ENCODE peak calls at places on chromosome 16, in six cellular contexts. C, A, N, S, Z and U are unnamed samples.

GRCh38 chr16:27911486-27911885 is 152.0 kb downstream of the GSG1L start:
- DNase-seq in C (no peak), A (no peak), N (no peak), S (no peak), Z (no peak), U (no peak)

GRCh38 chr16:89035698-89036570 is 57.7 kb upstream of the ACSF3 start:
- DNase-seq in C (no peak), A (no peak), N (no peak), S (no peak), Z (no peak), U (no peak)

GRCh38 chr16:17204248-17205043 is 266.3 kb downstream of the XYLT1 start:
- DNase-seq in C (no peak), A (no peak), N (no peak), S (no peak), Z (no peak), U (no peak)

GRCh38 chr16:89320717-89321501 is 103.4 kb downstream of the ZNF778 start:
- DNase-seq in C (no peak), A (peak), N (no peak), S (no peak), Z (no peak), U (no peak)

GRCh38 chr16:49952386-49952785 is 72.6 kb upstream of the CNEP1R1 start:
- DNase-seq in C (no peak), A (no peak), N (no peak), S (no peak), Z (no peak), U (no peak)

GRCh38 chr16:84471966-84472365 is 32.5 kb downstream of the MEAK7 start:
- DNase-seq in C (no peak), A (no peak), N (no peak), S (no peak), Z (no peak), U (no peak)

GRCh38 chr16:30984669-30985400 is at the start of gene HSD3B7:
- DNase-seq in C (no peak), A (peak), N (peak), S (peak), Z (peak), U (peak)

GRCh38 chr16:57357330-57358151 is 1.0 kb upstream of the CCL22 start:
- DNase-seq in C (peak), A (no peak), N (peak), S (no peak), Z (no peak), U (no peak)

GRCh38 chr16:22955461-22956145 is 141.6 kb downstream of the HS3ST2 start:
- DNase-seq in C (no peak), A (no peak), N (no peak), S (no peak), Z (peak), U (no peak)

GRCh38 chr16:48909231-48909630 is 299.3 kb upstream of the N4BP1 start:
- DNase-seq in C (no peak), A (no peak), N (no peak), S (no peak), Z (no peak), U (no peak)

GRCh38 chr16:19014456-19014855 is 30.7 kb downstream of the TMC7 start:
- DNase-seq in C (no peak), A (no peak), N (peak), S (no peak), Z (no peak), U (peak)

GRCh38 chr16:71399801-71400563 is 41.5 kb downstream of the CALB2 start:
- DNase-seq in C (no peak), A (no peak), N (no peak), S (no peak), Z (no peak), U (no peak)

GRCh38 chr16:13083687-13084086 is 182.3 kb downstream of the SHISA9 start:
- DNase-seq in C (no peak), A (no peak), N (no peak), S (no peak), Z (no peak), U (no peak)

GRCh38 chr16:50201784-50202183 is 48.7 kb downstream of the TENT4B start:
- DNase-seq in C (no peak), A (no peak), N (no peak), S (no peak), Z (no peak), U (no peak)

GRCh38 chr16:77531741-77532140 is 96.9 kb upstream of the ADAMTS18 start:
- DNase-seq in C (no peak), A (no peak), N (no peak), S (no peak), Z (no peak), U (no peak)

GRCh38 chr16:80583466-80583865 is 42.7 kb downstream of the DYNLRB2 start:
- DNase-seq in C (no peak), A (no peak), N (no peak), S (no peak), Z (no peak), U (no peak)

GRCh38 chr16:48361540-48361939 is 23.7 kb downstream of the SIAH1 start:
- DNase-seq in C (no peak), A (no peak), N (no peak), S (no peak), Z (no peak), U (no peak)

GRCh38 chr16:1763521-1764511 is 7.5 kb downstream of the NME3 start:
- DNase-seq in C (no peak), A (peak), N (no peak), S (peak), Z (peak), U (no peak)

GRCh38 chr16:629289-630023 is 1.3 kb upstream of the WFIKKN1 start:
- DNase-seq in C (no peak), A (peak), N (peak), S (no peak), Z (peak), U (no peak)

GRCh38 chr16:12120331-12120981 is 143.9 kb downstream of the SNX29 start:
- DNase-seq in C (no peak), A (no peak), N (no peak), S (no peak), Z (no peak), U (no peak)

GRCh38 chr16:19116711-19117449 is 3.1 kb downstream of the ITPRIPL2 start:
- DNase-seq in C (no peak), A (no peak), N (no peak), S (no peak), Z (no peak), U (no peak)

GRCh38 chr16:87832759-87833502 is 36.4 kb downstream of the SLC7A5 start:
- DNase-seq in C (no peak), A (no peak), N (no peak), S (no peak), Z (no peak), U (peak)

GRCh38 chr16:9139965-9140364 is 48.5 kb downstream of the HAPSTR1 start:
- DNase-seq in C (no peak), A (peak), N (peak), S (no peak), Z (peak), U (peak)

GRCh38 chr16:8120001-8120400 is 470.3 kb downstream of the TMEM114 start:
- DNase-seq in C (no peak), A (no peak), N (no peak), S (no peak), Z (no peak), U (no peak)

GRCh38 chr16:73066927-73067670 is 19.2 kb upstream of the ZFHX3 start:
- DNase-seq in C (no peak), A (no peak), N (no peak), S (no peak), Z (no peak), U (no peak)

GRCh38 chr16:77594798-77595625 is 127.3 kb upstream of the NUDT7 start:
- DNase-seq in C (no peak), A (no peak), N (no peak), S (no peak), Z (no peak), U (no peak)

GRCh38 chr16:86214326-86215232 is 295.7 kb upstream of the FOXF1 start:
- DNase-seq in C (no peak), A (no peak), N (no peak), S (no peak), Z (no peak), U (no peak)

GRCh38 chr16:78045865-78046581 is 23.7 kb downstream of the CLEC3A start:
- DNase-seq in C (no peak), A (peak), N (peak), S (peak), Z (peak), U (peak)

GRCh38 chr16:75053791-75054555 is 55.1 kb downstream of the ZNRF1 start:
- DNase-seq in C (no peak), A (no peak), N (peak), S (no peak), Z (peak), U (peak)

GRCh38 chr16:84085774-84086173 is 31.0 kb downstream of the MBTPS1 start:
- DNase-seq in C (no peak), A (no peak), N (no peak), S (no peak), Z (no peak), U (peak)

GRCh38 chr16:31177136-31177535 is 2.8 kb upstream of the FUS start:
- DNase-seq in C (no peak), A (no peak), N (no peak), S (no peak), Z (no peak), U (peak)

GRCh38 chr16:3113765-3114479 is 1.5 kb downstream of the ZNF205 start:
- DNase-seq in C (no peak), A (peak), N (no peak), S (no peak), Z (peak), U (no peak)

GRCh38 chr16:50021509-50021908 is 3.5 kb upstream of the CNEP1R1 start:
- DNase-seq in C (no peak), A (no peak), N (peak), S (no peak), Z (no peak), U (peak)

GRCh38 chr16:82643136-82643535 is 16.4 kb downstream of the CDH13 start:
- DNase-seq in C (no peak), A (no peak), N (no peak), S (no peak), Z (no peak), U (no peak)
- TF ChIP-seq GABPA in C (no peak), A (no peak), N (no peak), S (no peak), Z (no peak), U (no peak)

GRCh38 chr16:20517149-20517548 is 59.0 kb downstream of the ACSM2B start:
- DNase-seq in C (no peak), A (no peak), N (no peak), S (no peak), Z (no peak), U (no peak)
- TF ChIP-seq GABPA in C (no peak), A (no peak), N (no peak), S (no peak), Z (no peak), U (no peak)

DNA sequence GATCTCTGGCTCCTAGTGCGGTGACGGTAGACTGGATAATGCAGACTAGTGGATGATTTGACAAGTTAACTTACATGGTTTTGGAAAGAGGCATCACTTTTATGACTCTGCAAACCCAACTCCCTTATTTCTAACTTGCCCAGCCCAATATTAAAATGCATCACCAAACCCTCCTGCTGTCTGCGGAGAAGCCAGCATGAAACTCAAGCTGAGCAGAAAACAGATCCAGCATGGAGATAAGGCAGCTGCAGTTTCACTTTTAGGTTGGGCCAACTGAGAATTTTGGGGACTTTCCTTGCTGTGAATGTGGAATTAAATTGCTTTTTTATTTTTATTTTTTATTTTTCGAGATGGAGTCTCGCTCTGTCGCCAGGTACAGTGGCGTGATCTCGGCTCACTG is 27.8 kb downstream of the CDH1 start:
- DNase-seq in C (no peak), A (no peak), N (no peak), S (no peak), Z (no peak), U (no peak)
- TF ChIP-seq GABPA in C (no peak), A (no peak), N (no peak), S (no peak), Z (no peak), U (no peak)

DNA sequence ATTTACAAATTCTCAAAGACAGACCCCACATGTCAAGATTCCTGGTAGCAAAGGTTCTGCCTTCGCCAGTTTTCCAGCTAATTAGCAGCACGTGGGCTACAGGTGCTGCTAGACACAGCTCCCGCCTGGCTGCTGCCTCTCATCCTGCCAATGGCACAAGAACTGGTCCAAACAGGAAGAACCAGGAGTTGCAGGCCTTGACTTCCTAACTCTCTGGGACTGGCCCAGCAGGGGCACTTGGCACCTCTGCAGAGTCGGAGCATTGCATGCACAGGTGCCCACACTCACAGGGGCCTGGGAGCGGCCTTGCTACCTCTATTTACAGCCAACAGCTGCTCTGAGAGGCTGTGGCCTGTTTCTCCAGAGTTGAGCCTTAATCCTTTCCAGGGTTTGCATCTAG is 39.6 kb downstream of the TK2 start:
- DNase-seq in C (no peak), A (no peak), N (no peak), S (no peak), Z (no peak), U (no peak)
- TF ChIP-seq GABPA in C (no peak), A (no peak), N (no peak), S (no peak), Z (no peak), U (no peak)

DNA sequence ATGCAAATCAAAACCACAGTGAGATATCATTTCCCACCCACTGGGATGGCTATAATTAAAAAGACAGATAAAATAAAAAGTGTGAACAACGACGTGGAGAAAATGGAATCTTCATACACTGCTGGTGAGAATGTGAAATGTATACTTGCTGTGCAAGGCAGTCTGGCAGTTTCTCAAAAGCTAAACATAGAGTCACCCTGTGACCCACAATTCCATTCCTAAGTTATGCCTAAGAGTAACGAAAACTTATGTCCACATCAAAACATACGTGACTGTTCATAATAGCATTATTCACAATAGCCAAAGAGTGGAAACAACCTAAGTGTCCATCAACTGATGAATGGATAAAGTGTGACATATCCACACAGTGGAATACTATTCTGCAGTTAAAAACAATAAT is 38.1 kb upstream of the VPS4A start:
- DNase-seq in C (no peak), A (no peak), N (no peak), S (no peak), Z (no peak), U (no peak)
- TF ChIP-seq GABPA in C (no peak), A (no peak), N (no peak), S (no peak), Z (no peak), U (no peak)

GRCh38 chr16:55954906-55955305 is 79.7 kb upstream of the CES5A start:
- DNase-seq in C (no peak), A (no peak), N (no peak), S (no peak), Z (no peak), U (no peak)

GRCh38 chr16:55955439-55955838 is 80.3 kb upstream of the CES5A start:
- DNase-seq in C (no peak), A (no peak), N (no peak), S (no peak), Z (no peak), U (no peak)

DNA sequence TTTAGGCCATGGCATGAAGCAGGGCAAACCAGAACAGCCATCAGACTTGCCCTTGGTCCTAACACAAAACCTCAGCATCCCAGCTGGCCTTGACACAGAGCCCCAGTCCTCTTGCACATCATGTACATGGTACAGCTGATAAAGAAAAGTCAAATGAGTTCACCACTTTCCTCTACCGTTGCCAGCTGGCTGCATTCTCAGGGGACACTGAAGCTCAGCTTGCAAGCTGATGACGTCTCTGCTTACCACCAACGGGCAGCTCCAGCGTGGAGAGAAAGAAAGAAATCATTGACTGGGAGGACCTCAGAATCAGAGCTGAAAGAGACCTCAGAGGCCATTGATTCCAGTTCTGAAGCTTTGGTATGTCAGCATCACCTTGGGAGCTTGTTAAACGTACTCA is 80.7 kb upstream of the CES5A start:
- DNase-seq in C (no peak), A (no peak), N (no peak), S (no peak), Z (no peak), U (no peak)
- TF ChIP-seq GABPA in C (no peak), A (no peak), N (no peak), S (no peak), Z (no peak), U (no peak)

GRCh38 chr16:29198231-29198630 is 208.3 kb downstream of the NPIPB11 start:
- DNase-seq in C (no peak), A (no peak), N (no peak), S (no peak), Z (no peak), U (no peak)

GRCh38 chr16:29198731-29199521 is 207.6 kb downstream of the NPIPB11 start:
- DNase-seq in C (no peak), A (no peak), N (no peak), S (no peak), Z (no peak), U (no peak)
- TF ChIP-seq GABPA in C (no peak), A (no peak), N (no peak), S (no peak), Z (no peak), U (no peak)

DNA sequence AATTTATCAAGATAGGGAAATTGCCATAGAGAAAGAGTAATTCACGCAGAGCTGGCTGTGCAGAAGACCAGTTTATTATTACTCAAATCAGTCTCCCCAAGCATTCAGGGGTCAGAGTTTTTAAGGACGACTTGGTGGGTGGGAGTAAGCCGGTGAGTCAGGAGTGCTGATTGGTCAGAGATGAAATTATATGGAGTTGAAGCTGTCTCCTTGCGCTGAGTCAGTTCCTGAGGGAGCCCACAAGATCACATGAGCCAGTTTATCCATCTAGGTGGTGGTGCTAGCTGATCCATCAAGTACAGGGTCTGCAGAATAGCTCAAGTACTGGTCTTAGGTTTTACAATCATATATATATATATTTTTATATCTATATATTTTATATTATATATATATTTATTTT is 6.0 kb upstream of the AQP8 start:
- DNase-seq in C (no peak), A (peak), N (no peak), S (no peak), Z (no peak), U (no peak)
- TF ChIP-seq GABPA in C (no peak), A (no peak), N (no peak), S (no peak), Z (no peak), U (no peak)

GRCh38 chr16:24539850-24540484 is 601 bp downstream of the RBBP6 start:
- DNase-seq in C (no peak), A (no peak), N (no peak), S (no peak), Z (no peak), U (peak)
- TF ChIP-seq GABPA in C (no peak), A (peak), N (no peak), S (no peak), Z (no peak), U (no peak)